ENCODE peak calls at places on chromosomes 5 and 9, in nine cellular contexts. X is HCT116, T is IMR-90, S is HepG2, B is uterus, J is tibial nerve, A is adrenal gland, Q is transverse colon, Y is NB4. R is an unnamed sample.

GRCh38 chr5:174482549-174482948 is 241.8 kb upstream of the MSX2 start:
- DNase-seq in X (no peak), T (no peak), S (no peak), B (no peak), J (no peak), A (no peak), Q (no peak), Y (no peak), R (no peak)

GRCh38 chr9:69180670-69181069 is 6.6 kb downstream of the TJP2 start:
- DNase-seq in X (peak; percentile 83), T (peak; percentile 99), S (peak; percentile 93), B (peak; percentile 63), J (no peak), A (peak; percentile 85), Q (peak; percentile 22), Y (peak; percentile 74), R (peak; percentile 93)

GRCh38 chr5:96783326-96783725 is 24.4 kb downstream of the ERAP1 start:
- DNase-seq in X (no peak), T (peak; percentile 58), S (no peak), B (no peak), J (no peak), A (peak; percentile 22), Q (no peak), Y (no peak), R (no peak)

GRCh38 chr5:179762079-179762780 is 29.6 kb downstream of the MAML1 start:
- DNase-seq in X (no peak), T (no peak), S (peak; percentile 9), B (no peak), J (no peak), A (no peak), Q (peak; percentile 25), Y (peak; percentile 75), R (no peak)

GRCh38 chr9:82987370-82987769 is 75.6 kb downstream of the RASEF start:
- DNase-seq in X (no peak), T (no peak), S (no peak), B (no peak), J (no peak), A (no peak), Q (peak; percentile 78), Y (no peak), R (no peak)

GRCh38 chr5:157918811-157919742 is 60.1 kb upstream of the CLINT1 start:
- DNase-seq in X (no peak), T (no peak), S (no peak), B (no peak), J (no peak), A (no peak), Q (peak; percentile 72), Y (no peak), R (peak; percentile 32)

GRCh38 chr5:131671994-131672655 is 37.1 kb upstream of the RAPGEF6 start:
- DNase-seq in X (no peak), T (peak; percentile 95), S (peak; percentile 5), B (peak; percentile 60), J (peak; percentile 30), A (peak; percentile 43), Q (no peak), Y (no peak), R (no peak)

GRCh38 chr5:35430381-35431162 is 187.1 kb upstream of the SPEF2 start:
- DNase-seq in X (no peak), T (no peak), S (no peak), B (no peak), J (no peak), A (no peak), Q (no peak), Y (no peak), R (no peak)

GRCh38 chr5:131171276-131171815 is 602 bp downstream of the LYRM7 start:
- DNase-seq in X (no peak), T (no peak), S (peak; percentile 27), B (no peak), J (no peak), A (no peak), Q (peak; percentile 51), Y (peak; percentile 21), R (no peak)

GRCh38 chr5:90056911-90057705 is 352.4 kb downstream of the CETN3 start:
- DNase-seq in X (no peak), T (no peak), S (no peak), B (no peak), J (no peak), A (no peak), Q (no peak), Y (no peak), R (no peak)

GRCh38 chr5:158878227-158878626 is 221.5 kb downstream of the EBF1 start:
- DNase-seq in X (no peak), T (no peak), S (no peak), B (no peak), J (no peak), A (no peak), Q (no peak), Y (no peak), R (no peak)

GRCh38 chr5:89703799-89704198 is 705.8 kb downstream of the CETN3 start:
- DNase-seq in X (no peak), T (no peak), S (no peak), B (no peak), J (no peak), A (no peak), Q (no peak), Y (no peak), R (no peak)

GRCh38 chr9:69168709-69169217 is 5.3 kb upstream of the TJP2 start:
- DNase-seq in X (no peak), T (peak; percentile 82), S (peak; percentile 59), B (no peak), J (no peak), A (peak; percentile 21), Q (peak; percentile 58), Y (peak; percentile 16), R (no peak)

GRCh38 chr5:94471496-94471895 is 146.9 kb downstream of the KIAA0825 start:
- DNase-seq in X (no peak), T (no peak), S (no peak), B (no peak), J (no peak), A (no peak), Q (no peak), Y (no peak), R (no peak)

GRCh38 chr5:171630047-171630669 is 155.5 kb upstream of the SMIM23 start:
- DNase-seq in X (peak; percentile 41), T (peak; percentile 52), S (no peak), B (no peak), J (no peak), A (no peak), Q (peak; percentile 30), Y (peak; percentile 65), R (peak; percentile 35)

GRCh38 chr5:14501353-14502162 is 80.0 kb upstream of the OTULINL start:
- DNase-seq in X (no peak), T (no peak), S (no peak), B (no peak), J (no peak), A (no peak), Q (no peak), Y (no peak), R (no peak)

GRCh38 chr5:179208706-179209358 is 136.4 kb downstream of the ADAMTS2 start:
- DNase-seq in X (no peak), T (no peak), S (no peak), B (no peak), J (no peak), A (no peak), Q (no peak), Y (no peak), R (no peak)

GRCh38 chr5:5584236-5584749 is 161.8 kb downstream of the ICE1 start:
- DNase-seq in X (no peak), T (no peak), S (no peak), B (no peak), J (no peak), A (no peak), Q (no peak), Y (no peak), R (no peak)

GRCh38 chr9:15509931-15510788 is 610 bp downstream of the PSIP1 start:
- DNase-seq in X (no peak), T (no peak), S (peak; percentile 4), B (peak; percentile 39), J (no peak), A (peak; percentile 27), Q (peak; percentile 47), Y (peak; percentile 74), R (peak; percentile 76)
- TF ChIP-seq POLR2A in X (no peak), T (no peak), S (no peak), B (no peak), J (no peak), A (no peak), Q (no peak), Y (no peak), R (no peak)

GRCh38 chr9:124771021-124771866 is at the start of gene NR6A1:
- DNase-seq in X (peak; percentile 95), T (peak; percentile 95), S (peak; percentile 92), B (peak; percentile 94), J (peak; percentile 93), A (peak; percentile 97), Q (peak; percentile 98), Y (peak; percentile 96), R (peak; percentile 98)
- TF ChIP-seq POLR2A in X (peak; percentile 47), T (no peak), S (peak; percentile 65), B (peak; percentile 22), J (peak; percentile 66), A (peak; percentile 31), Q (peak; percentile 33), Y (peak; percentile 55), R (no peak)

DNA sequence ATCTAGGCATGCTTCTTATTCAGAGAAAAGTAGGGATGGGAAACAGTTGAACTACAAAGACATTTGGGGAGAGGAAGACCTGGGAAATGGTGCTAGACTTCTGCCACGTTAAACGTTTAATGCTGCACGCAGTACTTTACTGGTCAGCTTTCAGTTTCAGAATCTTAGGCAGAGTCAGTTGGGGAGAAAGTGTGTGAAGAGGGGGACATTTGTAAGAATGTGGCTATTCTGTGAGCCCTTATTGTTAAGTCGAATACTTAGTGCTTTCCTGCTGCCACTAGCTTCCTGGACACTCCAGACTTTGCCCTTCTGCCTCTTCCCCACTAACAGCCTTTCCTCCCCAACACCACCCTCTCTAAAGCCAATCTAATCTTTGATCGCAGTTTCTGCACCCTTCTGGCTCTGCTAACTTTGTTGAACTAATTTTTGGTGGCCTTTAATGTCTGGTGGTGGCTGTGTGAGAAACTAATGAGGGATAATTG is 6.1 kb downstream of the CYSTM1 start:
- DNase-seq in X (no peak), T (no peak), S (peak; percentile 54), B (no peak), J (no peak), A (no peak), Q (peak; percentile 39), Y (no peak), R (peak; percentile 43)
- TF ChIP-seq POLR2A in X (no peak), T (no peak), S (no peak), B (no peak), J (no peak), A (no peak), Q (no peak), Y (no peak), R (no peak)

GRCh38 chr5:143229896-143230675 is 173.4 kb downstream of the NR3C1 start:
- DNase-seq in X (no peak), T (no peak), S (peak; percentile 37), B (no peak), J (no peak), A (no peak), Q (no peak), Y (peak; percentile 27), R (no peak)
- TF ChIP-seq POLR2A in X (no peak), T (no peak), S (no peak), B (no peak), J (no peak), A (no peak), Q (no peak), Y (no peak), R (no peak)

R was measured in erythroblast.